ENCODE peak calls at places on chromosomes 5 and 9, in six cellular contexts. D is body of pancreas, X is left colon, Z is right atrium auricular region, O is NCI-H2081 treated with DMSO at 0.1 percent for 48 hours, G is NCI-H1436. V is an unnamed sample.

GRCh38 chr9:71966601-71967000 is 55.2 kb downstream of the C9orf85 start:
- DNase-seq in D (no peak), X (no peak), Z (no peak), O (no peak), G (no peak), V (no peak)

GRCh38 chr5:53291528-53291927 is 182.0 kb upstream of the MOCS2 start:
- DNase-seq in D (no peak), X (no peak), Z (no peak), O (no peak), G (no peak), V (no peak)

GRCh38 chr5:138946241-138946623 is 71.1 kb upstream of the LRRTM2 start:
- DNase-seq in D (peak), X (no peak), Z (no peak), O (no peak), G (no peak), V (no peak)

GRCh38 chr5:453725-454481 is 10.9 kb downstream of the EXOC3 start:
- DNase-seq in D (peak), X (no peak), Z (no peak), O (no peak), G (no peak), V (no peak)

GRCh38 chr5:98787131-98787719 is 13.8 kb downstream of the RGMB start:
- DNase-seq in D (no peak), X (no peak), Z (no peak), O (no peak), G (no peak), V (no peak)

GRCh38 chr5:8650197-8650596 is 781.2 kb downstream of the MTRR start:
- DNase-seq in D (no peak), X (no peak), Z (no peak), O (no peak), G (no peak), V (no peak)

GRCh38 chr5:139667001-139667729 is 19.0 kb downstream of the CXXC5 start:
- DNase-seq in D (no peak), X (no peak), Z (no peak), O (no peak), G (no peak), V (no peak)

GRCh38 chr5:62143268-62144229 is 162.5 kb upstream of the KIF2A start:
- DNase-seq in D (no peak), X (no peak), Z (no peak), O (no peak), G (peak), V (no peak)

GRCh38 chr9:131722260-131722659 is 17.6 kb downstream of the RAPGEF1 start:
- DNase-seq in D (no peak), X (no peak), Z (no peak), O (no peak), G (peak), V (no peak)

GRCh38 chr9:107856633-107857032 is 367.1 kb upstream of the KLF4 start:
- DNase-seq in D (no peak), X (no peak), Z (no peak), O (no peak), G (no peak), V (no peak)

GRCh38 chr9:116193636-116194035 is 40.0 kb downstream of the PAPPA start:
- DNase-seq in D (no peak), X (no peak), Z (no peak), O (no peak), G (no peak), V (peak)

GRCh38 chr5:74492230-74492629 is 148.3 kb downstream of the ENC1 start:
- DNase-seq in D (no peak), X (no peak), Z (no peak), O (no peak), G (no peak), V (no peak)

GRCh38 chr5:150404121-150404990 is 8.4 kb downstream of the CD74 start:
- DNase-seq in D (no peak), X (no peak), Z (no peak), O (no peak), G (no peak), V (no peak)

GRCh38 chr9:91138760-91139159 is 223.0 kb downstream of the AUH start:
- DNase-seq in D (no peak), X (no peak), Z (no peak), O (no peak), G (no peak), V (peak)

GRCh38 chr5:92329759-92330158 is 946.6 kb upstream of the ARRDC3 start:
- DNase-seq in D (no peak), X (no peak), Z (no peak), O (no peak), G (no peak), V (no peak)

GRCh38 chr9:1052908-1053590 is 2.9 kb downstream of the DMRT2 start:
- DNase-seq in D (no peak), X (peak), Z (no peak), O (no peak), G (no peak), V (no peak)

GRCh38 chr5:6587171-6587570 is 45.7 kb downstream of the NSUN2 start:
- DNase-seq in D (no peak), X (no peak), Z (peak), O (no peak), G (no peak), V (no peak)

GRCh38 chr9:99785010-99785590 is 36.6 kb upstream of the NR4A3 start:
- DNase-seq in D (no peak), X (no peak), Z (no peak), O (no peak), G (no peak), V (no peak)

GRCh38 chr5:107743357-107744000 is 72.7 kb upstream of the EFNA5 start:
- DNase-seq in D (no peak), X (no peak), Z (no peak), O (no peak), G (no peak), V (no peak)

GRCh38 chr5:43085453-43085852 is 35.3 kb upstream of the ZNF131 start:
- DNase-seq in D (no peak), X (no peak), Z (no peak), O (no peak), G (no peak), V (no peak)

GRCh38 chr5:139686356-139686918 is 38.3 kb downstream of the CXXC5 start:
- DNase-seq in D (no peak), X (no peak), Z (no peak), O (no peak), G (no peak), V (no peak)

GRCh38 chr9:84966876-84967830 is 297.6 kb downstream of the NTRK2 start:
- DNase-seq in D (no peak), X (no peak), Z (no peak), O (no peak), G (no peak), V (no peak)